ENCODE peak calls at places on chromosomes 16 and 17, in six cellular contexts. E is H9, S is mesenchymal stem cell, D is IMR-90, B is trophoblast cell, F is neuronal stem cell. V is an unnamed sample.

GRCh38 chr16:53892155-53892554 is 188.2 kb downstream of the FTO start:
- DNase-seq in B (peak; percentile 69), E (peak; percentile 42), F (peak; percentile 65), D (peak; percentile 81), S (peak; percentile 77), V (peak; percentile 61)

GRCh38 chr16:11779074-11779473 is 18.0 kb downstream of the ZC3H7A start:
- DNase-seq in E (no peak), S (no peak), D (no peak), F (no peak), B (no peak), V (no peak)

GRCh38 chr16:12083625-12084024 is 107.1 kb downstream of the SNX29 start:
- DNase-seq in F (no peak), S (no peak), B (no peak), D (no peak), E (no peak), V (no peak)

GRCh38 chr16:30977502-30977901 is 7.5 kb upstream of the HSD3B7 start:
- DNase-seq in F (no peak), B (no peak), D (no peak), S (no peak), E (peak; percentile 71), V (no peak)

GRCh38 chr16:78689031-78689430 is 589.6 kb downstream of the WWOX start:
- DNase-seq in S (peak; percentile 57), B (no peak), F (no peak), E (no peak), D (peak; percentile 1), V (no peak)

GRCh38 chr17:67390646-67391480 is 13.8 kb downstream of the PITPNC1 start:
- DNase-seq in F (no peak), B (no peak), D (peak; percentile 99), E (no peak), S (peak; percentile 95), V (no peak)

GRCh38 chr16:4263504-4264436 is 9.1 kb downstream of the TFAP4 start:
- DNase-seq in S (peak; percentile 94), D (peak; percentile 86), B (peak; percentile 41), E (peak; percentile 95), F (peak; percentile 48), V (no peak)

GRCh38 chr16:85306071-85306792 is 194.0 kb upstream of the CIBAR2 start:
- DNase-seq in D (peak; percentile 87), F (no peak), E (peak; percentile 60), B (peak; percentile 97), S (peak; percentile 97), V (no peak)

GRCh38 chr17:13114601-13115024 is 96.8 kb upstream of the ELAC2 start:
- DNase-seq in B (peak; percentile 92), S (peak; percentile 26), D (peak; percentile 28), F (peak; percentile 61), E (peak; percentile 86), V (peak; percentile 43)

GRCh38 chr17:78127240-78127887 is 1.2 kb downstream of the TMC6 start:
- DNase-seq in E (peak; percentile 70), F (no peak), S (peak; percentile 45), D (no peak), B (no peak), V (no peak)

GRCh38 chr16:23521037-23521743 is 10.9 kb upstream of the GGA2 start:
- DNase-seq in S (no peak), E (no peak), B (no peak), D (no peak), F (no peak), V (no peak)

GRCh38 chr17:40615295-40615988 is 32.2 kb downstream of the SMARCE1 start:
- DNase-seq in S (peak; percentile 46), D (peak; percentile 47), F (peak; percentile 18), B (peak; percentile 68), E (peak; percentile 90), V (peak; percentile 49)

GRCh38 chr17:40613755-40614154 is 33.9 kb downstream of the SMARCE1 start:
- DNase-seq in E (no peak), F (no peak), S (no peak), D (no peak), B (no peak), V (no peak)

GRCh38 chr17:40615989-40616476 is 31.6 kb downstream of the SMARCE1 start:
- DNase-seq in F (no peak), B (no peak), D (no peak), E (no peak), S (no peak), V (no peak)

GRCh38 chr17:40616592-40616991 is 31.0 kb downstream of the SMARCE1 start:
- DNase-seq in S (no peak), D (no peak), E (no peak), B (no peak), F (no peak), V (no peak)

DNA sequence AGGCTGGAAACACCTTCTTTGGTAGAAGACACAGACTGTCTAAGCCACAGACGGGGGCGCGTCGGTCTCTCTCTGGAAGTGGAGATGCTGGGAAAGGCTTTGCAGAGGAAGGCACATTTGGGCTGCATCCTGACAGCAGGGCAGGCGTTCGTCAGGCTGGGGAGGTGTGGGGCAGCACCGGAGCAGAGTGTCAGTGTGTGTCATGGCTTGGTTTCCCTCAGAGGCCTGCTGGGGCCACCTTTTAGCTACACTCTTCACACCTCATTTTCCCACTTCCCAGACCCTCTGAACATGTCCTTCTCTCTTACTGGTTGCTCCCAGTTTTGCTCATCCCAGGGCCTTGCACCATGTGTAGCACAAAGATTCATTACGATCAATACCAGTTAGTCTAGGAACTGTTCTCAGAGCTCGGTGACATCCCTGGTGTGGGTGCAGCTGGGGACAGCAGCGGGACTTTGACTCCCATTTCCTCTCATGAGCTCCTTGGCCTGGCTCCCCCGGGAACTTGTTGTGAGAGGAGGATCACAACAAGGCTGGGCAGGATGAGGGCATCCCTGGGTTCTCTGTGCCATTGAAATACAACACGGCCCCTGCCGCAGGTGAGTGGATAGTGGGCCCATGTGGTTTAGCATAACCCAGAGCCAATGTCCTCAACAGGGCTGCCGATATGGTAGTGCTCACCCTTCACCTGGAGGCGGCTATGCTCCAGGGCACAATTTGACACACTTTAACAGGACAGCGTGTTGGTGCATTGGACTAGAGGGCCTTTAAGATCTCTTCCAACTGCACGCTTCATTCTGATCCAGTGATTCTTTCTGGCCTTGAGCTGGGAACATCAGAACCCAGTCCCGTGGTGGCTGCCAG is 33.0 kb downstream of the SMARCE1 start:
- DNase-seq in S (no peak), D (no peak), B (no peak), F (no peak), E (no peak), V (no peak)
- H3K14ac ChIP-seq in S (no peak overlapping the region), D (no peak overlapping the region), B (peak overlapping the region; percentile 9), F (no peak overlapping the region), E (no peak overlapping the region), V (no peak overlapping the region)

GRCh38 chr16:67393790-67394270 is 532 bp upstream of the TPPP3 start:
- DNase-seq in D (no peak), E (no peak), F (no peak), S (no peak), B (no peak), V (no peak)

GRCh38 chr16:67393111-67393789 is at the start of gene TPPP3:
- DNase-seq in D (peak; percentile 76), S (peak; percentile 92), B (peak; percentile 78), F (peak; percentile 85), E (peak; percentile 86), V (peak; percentile 87)

GRCh38 chr16:67390816-67391423 is 2.4 kb downstream of the TPPP3 start:
- DNase-seq in S (no peak), D (no peak), E (no peak), F (no peak), B (no peak), V (no peak)

GRCh38 chr16:67391424-67392300 is 1.6 kb downstream of the TPPP3 start:
- DNase-seq in E (no peak), B (no peak), F (no peak), S (peak; percentile 18), D (no peak), V (no peak)

DNA sequence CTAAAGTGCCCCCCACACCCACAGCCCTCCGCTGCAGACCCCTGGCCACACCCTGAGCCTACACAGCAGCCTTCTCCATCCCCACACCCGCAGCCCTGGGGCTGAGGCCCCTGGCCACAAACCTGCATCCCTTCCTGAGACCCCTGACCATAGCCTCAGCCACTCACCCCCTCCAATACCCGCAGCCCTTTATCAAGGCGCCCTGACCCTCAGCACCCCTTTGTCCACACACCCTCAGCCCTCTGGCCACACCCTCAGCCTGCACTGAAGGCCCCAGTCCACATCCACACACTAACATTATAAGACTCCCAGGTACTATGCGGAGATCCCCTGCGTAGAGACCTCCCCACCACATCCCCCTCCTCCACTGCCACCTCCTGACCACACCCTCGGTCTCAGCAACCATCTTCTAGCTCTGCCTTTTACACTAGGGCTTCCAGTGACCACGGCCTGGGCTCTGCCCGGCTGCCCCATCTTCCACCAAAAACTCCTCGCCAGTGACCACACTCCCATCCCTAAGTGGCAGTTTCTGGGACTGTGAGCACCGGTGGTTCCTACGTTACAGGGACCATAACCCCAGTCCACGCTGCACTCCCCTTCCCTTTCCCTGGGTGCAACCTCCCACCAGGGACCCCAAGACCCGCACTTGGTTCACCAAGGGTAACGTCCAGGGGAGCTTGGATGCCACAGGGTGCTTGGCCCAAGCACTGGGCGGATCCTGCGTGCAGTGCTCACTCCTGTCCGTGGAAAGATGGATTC is 818 bp downstream of the TPPP3 start:
- DNase-seq in D (no peak), S (no peak), F (no peak), B (no peak), E (no peak), V (no peak)
- H3K14ac ChIP-seq in D (no peak overlapping the region), S (no peak overlapping the region), F (peak overlapping the region; percentile 99), B (no peak overlapping the region), E (peak overlapping the region; percentile 1), V (no peak overlapping the region)

DNA sequence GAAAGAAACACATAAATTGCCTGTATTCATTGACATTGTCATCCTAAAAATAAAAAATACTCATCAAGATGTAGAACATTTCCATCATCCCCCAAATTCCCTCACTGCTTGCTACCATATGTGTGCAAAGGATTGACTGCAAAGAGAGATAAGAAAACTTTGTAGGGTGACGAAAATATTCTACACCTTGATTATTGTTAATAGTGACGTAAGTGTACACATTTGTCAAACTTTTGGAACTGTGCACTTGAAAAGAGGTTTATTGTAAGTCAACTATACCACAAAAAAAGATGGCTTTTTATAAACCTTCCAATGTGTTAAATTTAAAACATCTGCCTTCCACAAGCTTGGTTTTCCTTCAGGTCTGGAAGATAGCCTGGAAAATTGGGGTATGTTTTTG is 359.5 kb downstream of the CDH8 start:
- DNase-seq in B (no peak), F (no peak), E (no peak), S (no peak), D (no peak), V (no peak)
- H3K14ac ChIP-seq in B (no peak overlapping the region), F (no peak overlapping the region), E (no peak overlapping the region), S (no peak overlapping the region), D (no peak overlapping the region), V (no peak overlapping the region)

DNA sequence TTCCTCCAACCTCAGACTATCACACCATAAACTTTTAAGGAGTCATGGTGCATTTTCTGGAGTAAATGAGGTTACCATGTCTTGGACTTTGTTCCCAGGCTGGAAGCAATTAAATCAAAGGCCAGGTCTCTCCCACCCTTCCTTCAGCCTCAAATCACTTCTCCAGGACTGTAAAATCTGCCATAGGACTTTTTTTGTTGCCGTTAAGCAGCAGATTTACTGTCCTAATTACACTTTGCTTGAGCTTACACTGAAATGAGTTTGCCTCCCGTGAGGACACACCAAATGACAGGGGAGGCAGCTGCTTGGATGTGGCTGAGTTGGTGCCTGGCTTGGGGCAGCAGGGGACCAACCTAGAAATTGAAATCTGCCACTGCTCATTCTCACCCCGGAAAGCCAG is 14.7 kb downstream of the DCAKD start:
- DNase-seq in B (no peak), E (no peak), D (no peak), S (no peak), F (no peak), V (no peak)
- H3K14ac ChIP-seq in B (no peak overlapping the region), E (no peak overlapping the region), D (no peak overlapping the region), S (no peak overlapping the region), F (no peak overlapping the region), V (no peak overlapping the region)

GRCh38 chr17:68425979-68426378 is 31.3 kb downstream of the WIPI1 start:
- DNase-seq in S (no peak), B (no peak), F (no peak), E (no peak), D (no peak), V (no peak)
- H3K14ac ChIP-seq in S (no peak overlapping the region), B (no peak overlapping the region), F (no peak overlapping the region), E (no peak overlapping the region), D (no peak overlapping the region), V (no peak overlapping the region)